ENCODE peak calls at places on chromosomes 4 and X, in five cellular contexts. H is lower lobe of right lung, D is left lung, Q is A673, P is suprapubic skin. G is an unnamed sample.

GRCh38 chrX:16832301-16832700 is 37.9 kb downstream of the RBBP7 start:
- DNase-seq in D (no peak), Q (no peak), H (no peak), P (no peak), G (no peak)

GRCh38 chr4:53644607-53645006 is 53.3 kb upstream of the LNX1 start:
- DNase-seq in Q (no peak), P (no peak), H (peak), D (no peak), G (no peak)

GRCh38 chr4:40912455-40913055 is 162.8 kb downstream of the NSUN7 start:
- DNase-seq in P (no peak), D (no peak), Q (no peak), H (no peak), G (no peak)

GRCh38 chrX:3811331-3812311 is 98.2 kb upstream of the PRKX start:
- DNase-seq in D (no peak), H (no peak), Q (peak), P (no peak), G (peak)

GRCh38 chrX:40383360-40383759 is 197.4 kb upstream of the ATP6AP2 start:
- DNase-seq in P (no peak), D (no peak), H (no peak), Q (no peak), G (no peak)

GRCh38 chrX:2150722-2151121 is 350.1 kb downstream of the DHRSX start:
- DNase-seq in Q (no peak), P (no peak), D (no peak), H (no peak), G (no peak)

GRCh38 chr4:39062094-39062493 is at the start of gene KLHL5:
- DNase-seq in H (no peak), P (no peak), D (no peak), Q (no peak), G (no peak)

GRCh38 chr4:93334003-93334402 is 494.6 kb upstream of the ATOH1 start:
- DNase-seq in D (no peak), Q (no peak), H (no peak), P (no peak), G (no peak)

GRCh38 chr4:109296545-109296944 is 5.9 kb downstream of the COL25A1 start:
- DNase-seq in Q (no peak), H (no peak), D (no peak), P (no peak), G (no peak)

GRCh38 chr4:109290918-109291317 is 11.5 kb downstream of the COL25A1 start:
- DNase-seq in D (no peak), Q (no peak), H (no peak), P (no peak), G (no peak)

GRCh38 chr4:109295081-109295480 is 7.4 kb downstream of the COL25A1 start:
- DNase-seq in D (no peak), Q (peak), P (no peak), H (no peak), G (no peak)

GRCh38 chr4:109294468-109295020 is 7.9 kb downstream of the COL25A1 start:
- DNase-seq in P (no peak), Q (peak), H (no peak), D (no peak), G (peak)

GRCh38 chr4:109294006-109294405 is 8.5 kb downstream of the COL25A1 start:
- DNase-seq in P (no peak), Q (peak), H (no peak), D (no peak), G (no peak)
- TF ChIP-seq CTCF in P (no peak), Q (peak), H (peak), D (peak), G (peak)

GRCh38 chr4:168516841-168517240 is 20.0 kb downstream of the PALLD start:
- DNase-seq in D (no peak), Q (no peak), H (no peak), P (no peak), G (no peak)

GRCh38 chr4:168515222-168516011 is 18.6 kb downstream of the PALLD start:
- DNase-seq in H (no peak), Q (no peak), D (no peak), P (no peak), G (no peak)

GRCh38 chr4:168509786-168510185 is 12.9 kb downstream of the PALLD start:
- DNase-seq in Q (peak), H (no peak), D (no peak), P (no peak), G (peak)

GRCh38 chr4:168511780-168512467 is 15.1 kb downstream of the PALLD start:
- DNase-seq in D (no peak), H (no peak), Q (no peak), P (no peak), G (no peak)

DNA sequence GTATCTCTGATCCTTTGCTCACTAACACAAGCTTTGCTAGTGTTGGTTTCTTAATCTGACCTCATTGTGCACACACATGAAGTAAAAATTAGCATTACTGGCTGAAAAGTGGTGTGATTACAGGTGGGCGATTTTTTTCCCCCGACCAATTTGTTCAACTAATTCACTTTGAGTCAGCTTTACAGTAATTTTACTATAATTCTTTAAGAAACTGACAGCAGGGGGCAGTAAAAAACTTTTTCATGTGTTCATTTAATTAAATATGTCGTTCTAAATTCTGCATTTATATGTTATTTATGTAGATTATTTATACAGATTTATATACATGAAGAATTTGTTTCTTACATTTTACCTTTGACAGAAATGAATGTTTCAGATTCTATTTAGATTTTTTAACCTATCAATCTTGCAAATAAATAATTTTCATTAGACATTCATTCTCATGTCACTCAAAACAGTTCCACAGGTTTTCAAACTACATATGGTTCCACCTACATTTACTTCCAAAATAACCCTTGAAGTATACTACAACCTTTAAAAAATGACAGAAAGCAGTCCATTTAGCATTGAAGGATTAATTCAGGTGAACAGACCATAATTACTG is 17.5 kb downstream of the PALLD start:
- DNase-seq in Q (peak), P (no peak), D (no peak), H (no peak), G (no peak)
- H3K27ac ChIP-seq in Q (no peak), P (no peak), D (no peak), H (no peak), G (no peak)

DNA sequence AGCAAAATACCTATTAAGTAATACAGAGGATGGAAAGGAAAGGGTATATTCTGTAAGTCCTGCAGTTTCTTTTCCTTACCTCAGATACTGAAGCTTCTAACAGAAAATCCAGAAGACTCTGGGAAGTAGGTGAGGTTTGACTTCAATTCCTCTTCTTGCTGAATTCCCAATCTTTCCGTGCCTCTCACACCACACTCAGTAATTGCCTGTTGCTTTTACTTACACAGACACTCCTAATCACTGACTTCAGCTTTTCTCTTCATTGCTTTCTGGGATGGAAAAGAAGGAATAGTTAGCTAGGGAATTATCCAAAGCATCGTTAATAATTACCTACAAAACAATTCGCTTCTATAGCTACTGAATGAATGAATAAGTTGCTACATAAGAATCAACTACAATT is 163.6 kb downstream of the FBXO8 start:
- DNase-seq in P (no peak), D (no peak), Q (no peak), H (no peak), G (no peak)
- H3K4me3 ChIP-seq in P (peak), D (no peak), Q (peak), H (no peak), G (peak)

DNA sequence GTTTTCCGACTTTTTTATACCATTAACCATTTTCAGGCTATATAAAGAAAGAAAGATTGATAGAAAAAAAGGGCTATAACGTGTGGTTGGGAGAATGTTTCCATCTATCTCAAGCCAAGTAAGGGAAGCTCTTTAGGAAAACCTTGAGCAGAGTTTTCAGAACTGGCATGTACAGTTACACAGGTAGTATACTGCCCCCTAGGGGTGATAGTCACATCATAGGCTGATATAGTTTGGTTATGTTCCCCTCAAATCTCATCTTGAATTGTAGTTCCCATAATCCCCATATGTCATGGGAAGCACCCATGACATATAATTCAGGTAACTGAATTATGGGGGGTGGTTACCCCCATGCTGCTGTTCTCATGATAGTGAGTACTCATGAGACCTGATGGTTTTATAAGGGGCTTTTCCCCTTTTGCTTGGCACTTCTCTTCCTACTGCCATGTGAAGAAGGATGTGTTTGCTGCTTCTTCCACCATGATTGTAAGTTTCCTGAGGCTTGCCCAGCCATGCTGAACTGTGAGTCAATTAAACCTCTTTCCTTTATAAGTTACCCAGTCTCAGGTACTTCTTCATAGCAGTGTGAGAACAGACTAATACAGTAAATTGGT is 186.8 kb downstream of the TMA16 start:
- DNase-seq in Q (peak), P (no peak), H (no peak), D (no peak), G (no peak)
- TF ChIP-seq CTCF in Q (peak), P (peak), H (peak), D (peak), G (peak)